ENCODE peak calls at places on chromosomes 12 and 14, in six cellular contexts. B, V, U, D, R and L are unnamed samples.

GRCh38 chr14:76844223-76844622 is 18.0 kb downstream of the LRRC74A start:
- DNase-seq in B (no peak), V (peak), U (peak), D (no peak), R (peak), L (peak)

GRCh38 chr12:9951026-9951652 is 19.0 kb upstream of the CLEC2A start:
- DNase-seq in B (peak), V (no peak), U (no peak), D (peak), R (no peak), L (no peak)

GRCh38 chr14:98931911-98932310 is 340.1 kb downstream of the BCL11B start:
- DNase-seq in B (no peak), V (no peak), U (no peak), D (no peak), R (no peak), L (no peak)

GRCh38 chr12:67539329-67539728 is 109.2 kb upstream of the DYRK2 start:
- DNase-seq in B (no peak), V (no peak), U (no peak), D (no peak), R (no peak), L (no peak)

GRCh38 chr14:98622208-98623051 is 649.6 kb downstream of the BCL11B start:
- DNase-seq in B (no peak), V (no peak), U (no peak), D (no peak), R (peak), L (no peak)

GRCh38 chr12:64826234-64826633 is 1.8 kb downstream of the TBC1D30 start:
- DNase-seq in B (peak), V (peak), U (peak), D (peak), R (peak), L (no peak)

GRCh38 chr14:52923902-52924575 is 26.8 kb downstream of the FERMT2 start:
- DNase-seq in B (no peak), V (no peak), U (no peak), D (no peak), R (no peak), L (no peak)

GRCh38 chr14:65686761-65687160 is 274.2 kb downstream of the FUT8 start:
- DNase-seq in B (no peak), V (no peak), U (no peak), D (no peak), R (no peak), L (peak)

GRCh38 chr12:58920956-58921861 is 905 bp upstream of the LRIG3 start:
- DNase-seq in B (no peak), V (peak), U (no peak), D (no peak), R (no peak), L (no peak)

GRCh38 chr12:124992874-124993567 is 424 bp upstream of the BRI3BP start:
- DNase-seq in B (peak), V (peak), U (peak), D (peak), R (peak), L (peak)
- TF ChIP-seq CTCF in B (peak), V (no peak), U (no peak), D (peak), R (peak), L (peak)

GRCh38 chr12:20946732-20947131 is 136.2 kb downstream of the SLCO1B3 start:
- DNase-seq in B (no peak), V (peak), U (peak), D (no peak), R (peak), L (peak)
- TF ChIP-seq CTCF in B (no peak), V (peak), U (peak), D (peak), R (peak), L (peak)

GRCh38 chr12:104573-105081 is 38.1 kb downstream of the IQSEC3 start:
- DNase-seq in B (no peak), V (no peak), U (no peak), D (no peak), R (no peak), L (no peak)
- TF ChIP-seq CTCF in B (no peak), V (no peak), U (no peak), D (no peak), R (no peak), L (no peak)

GRCh38 chr12:2794736-2795289 is at the start of gene FKBP4:
- DNase-seq in B (peak), V (peak), U (peak), D (no peak), R (peak), L (peak)

GRCh38 chr12:2795291-2796186 is 769 bp downstream of the FKBP4 start:
- DNase-seq in B (peak), V (peak), U (peak), D (no peak), R (peak), L (peak)

GRCh38 chr12:2794261-2794735 is 472 bp upstream of the FKBP4 start:
- DNase-seq in B (peak), V (no peak), U (no peak), D (no peak), R (peak), L (no peak)

GRCh38 chr12:2797721-2798418 is 3.1 kb downstream of the FKBP4 start:
- DNase-seq in B (no peak), V (peak), U (peak), D (no peak), R (no peak), L (no peak)

DNA sequence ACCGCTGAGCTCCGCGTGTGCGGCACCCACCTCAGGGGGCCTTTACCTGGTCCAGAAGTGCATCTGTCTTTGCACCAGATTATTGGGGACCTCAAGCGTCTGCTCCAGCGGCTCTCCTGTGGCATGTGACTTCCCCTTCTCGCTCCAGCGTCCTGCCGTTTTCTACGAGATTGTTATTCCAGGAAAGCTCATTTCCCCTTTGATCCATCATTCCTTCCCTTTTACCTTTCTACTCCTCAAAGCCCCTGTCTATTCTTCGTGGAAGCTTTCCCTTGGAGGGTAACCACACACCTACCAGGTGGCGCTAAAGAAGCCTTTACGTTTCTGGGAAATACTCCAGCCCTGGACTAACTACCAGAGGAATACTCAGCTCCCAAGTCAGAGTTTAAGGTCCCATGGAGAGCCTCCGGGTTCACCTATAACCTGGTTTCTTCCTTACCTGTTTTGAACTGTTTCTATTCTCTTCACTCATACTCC is 1.5 kb downstream of the FKBP4 start:
- DNase-seq in B (no peak), V (no peak), U (no peak), D (no peak), R (no peak), L (peak)
- TF ChIP-seq CTCF in B (no peak), V (no peak), U (no peak), D (no peak), R (peak), L (peak)

GRCh38 chr14:103087343-103087835 is 3.4 kb downstream of the LBHD2 start:
- DNase-seq in B (no peak), V (no peak), U (no peak), D (no peak), R (no peak), L (no peak)

GRCh38 chr14:103081951-103082350 is 2.1 kb upstream of the LBHD2 start:
- DNase-seq in B (no peak), V (no peak), U (no peak), D (no peak), R (no peak), L (no peak)

GRCh38 chr14:103084021-103084919 is at the start of gene LBHD2:
- DNase-seq in B (no peak), V (no peak), U (no peak), D (no peak), R (no peak), L (no peak)

GRCh38 chr14:103086771-103087342 is 2.8 kb downstream of the LBHD2 start:
- DNase-seq in B (no peak), V (no peak), U (no peak), D (no peak), R (no peak), L (no peak)

GRCh38 chr14:103085106-103086091 is 1.4 kb downstream of the LBHD2 start:
- DNase-seq in B (no peak), V (no peak), U (no peak), D (no peak), R (no peak), L (no peak)
- TF ChIP-seq CTCF in B (no peak), V (no peak), U (peak), D (peak), R (peak), L (no peak)

DNA sequence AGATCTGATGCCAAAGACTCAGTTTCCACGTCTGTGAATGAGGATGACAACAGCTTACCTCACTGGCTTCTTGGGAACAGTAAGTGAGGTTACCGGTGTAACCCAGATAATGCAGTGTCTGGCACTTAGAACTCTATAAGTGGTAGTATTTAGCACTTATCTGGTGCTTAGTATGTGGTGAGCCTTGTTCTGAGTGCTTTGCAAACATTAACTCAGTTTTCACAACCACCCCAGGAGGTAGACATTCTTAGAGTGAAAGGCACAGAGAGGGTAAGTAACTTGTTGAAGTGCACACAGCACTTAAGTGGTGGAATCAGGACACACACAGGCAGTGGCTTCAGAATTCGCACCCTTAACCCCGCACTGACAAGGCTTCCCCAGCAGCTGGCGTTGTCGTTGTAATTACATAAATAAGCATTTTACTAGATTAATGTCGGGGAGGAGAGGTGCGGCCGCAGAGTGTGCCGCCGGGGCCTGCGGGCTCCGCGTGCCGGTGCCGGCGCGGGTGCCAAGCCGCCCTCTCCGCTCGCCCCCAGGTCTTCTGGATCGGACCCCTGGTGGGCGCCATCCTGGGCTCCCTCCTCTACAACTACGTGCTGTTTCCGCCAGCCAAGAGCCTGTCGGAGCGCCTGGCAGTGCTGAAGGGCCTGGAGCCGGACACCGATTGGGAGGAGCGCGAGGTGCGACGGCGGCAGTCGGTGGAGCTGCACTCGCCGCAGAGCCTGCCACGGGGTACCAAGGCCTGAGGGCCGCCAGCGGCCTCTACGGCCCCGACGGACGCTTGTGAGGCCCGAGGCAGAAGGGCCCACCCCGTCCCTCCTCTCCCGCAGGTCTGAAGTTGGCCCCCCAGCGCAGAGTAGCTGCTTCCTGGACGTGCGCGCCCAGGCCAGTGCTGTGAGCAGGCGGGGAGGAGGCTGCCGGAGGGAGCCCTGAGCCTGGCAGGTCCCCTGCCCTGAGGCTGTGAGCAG is 4.6 kb downstream of the AQP2 start:
- DNase-seq in B (no peak), V (no peak), U (no peak), D (no peak), R (no peak), L (no peak)
- TF ChIP-seq CTCF in B (no peak), V (no peak), U (no peak), D (no peak), R (no peak), L (no peak)

GRCh38 chr12:34391771-34392581 is 369.7 kb downstream of the ALG10 start:
- DNase-seq in B (no peak), V (no peak), U (no peak), D (no peak), R (no peak), L (no peak)
- TF ChIP-seq CTCF in B (no peak), V (no peak), U (no peak), D (no peak), R (no peak), L (no peak)

GRCh38 chr12:90404071-90404470 is 550.9 kb downstream of the CCER1 start:
- DNase-seq in B (no peak), V (no peak), U (no peak), D (no peak), R (no peak), L (no peak)

GRCh38 chr12:90410962-90411361 is 544.0 kb downstream of the CCER1 start:
- DNase-seq in B (no peak), V (no peak), U (no peak), D (no peak), R (no peak), L (no peak)

DNA sequence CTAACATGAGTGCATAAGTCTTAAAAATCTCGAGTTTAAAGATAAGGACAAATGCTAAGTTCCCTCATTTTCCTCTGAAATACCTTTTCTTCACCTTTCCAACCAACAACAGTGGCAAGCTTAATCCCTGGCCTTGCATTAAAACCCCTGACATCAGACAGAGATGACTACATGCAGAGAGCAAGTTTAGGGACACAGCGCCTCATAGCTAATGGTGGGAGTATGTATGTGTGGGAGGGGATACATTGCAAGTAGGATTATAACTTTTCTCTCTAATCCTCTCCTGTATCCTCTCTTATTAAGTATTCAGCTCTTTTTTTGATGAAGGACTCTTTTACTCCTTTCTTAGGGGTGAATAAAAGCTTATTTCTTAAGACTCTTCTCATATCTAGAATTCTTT is 547.1 kb downstream of the CCER1 start:
- DNase-seq in B (no peak), V (no peak), U (peak), D (no peak), R (no peak), L (no peak)
- TF ChIP-seq CTCF in B (no peak), V (no peak), U (no peak), D (no peak), R (peak), L (no peak)

GRCh38 chr14:105374389-105374788 is 23.9 kb upstream of the TEX22 start:
- DNase-seq in B (no peak), V (no peak), U (no peak), D (no peak), R (no peak), L (peak)
- TF ChIP-seq CTCF in B (no peak), V (no peak), U (no peak), D (no peak), R (no peak), L (no peak)